ENCODE peak calls at places on chromosome 3, in five cellular contexts. H, C, O, T and G are unnamed samples.
A peak's percentile ranks its signal among the peaks of the same experiment; 100 is the strongest.

GRCh38 chr3:10940106-10940505 is 52.4 kb upstream of the SLC6A1 start:
- DNase-seq in T (no peak), C (no peak), O (no peak), H (no peak), G (no peak)

GRCh38 chr3:128763967-128764366 is 38.0 kb downstream of the RAB7A start:
- DNase-seq in T (no peak), H (no peak), C (no peak), O (no peak), G (no peak)

GRCh38 chr3:192434186-192434585 is 293.2 kb downstream of the FGF12 start:
- DNase-seq in C (no peak), T (no peak), O (no peak), H (no peak), G (no peak)

GRCh38 chr3:39941941-39942340 is 132.5 kb downstream of the MYRIP start:
- DNase-seq in H (no peak), T (no peak), C (no peak), O (no peak), G (no peak)

GRCh38 chr3:8769088-8769822 is at the start of gene OXTR:
- DNase-seq in C (peak; percentile 58), T (peak; percentile 18), O (peak; percentile 67), H (peak; percentile 67), G (peak; percentile 74)

GRCh38 chr3:55169608-55170010 is 241.8 kb upstream of the LRTM1 start:
- DNase-seq in C (no peak), T (no peak), O (no peak), H (no peak), G (no peak)

GRCh38 chr3:29515451-29515850 is 234.6 kb downstream of the RBMS3 start:
- DNase-seq in H (no peak), O (no peak), T (no peak), C (no peak), G (no peak)

GRCh38 chr3:79167651-79168416 is 600.0 kb downstream of the ROBO1 start:
- DNase-seq in C (no peak), H (no peak), T (no peak), O (no peak), G (no peak)

GRCh38 chr3:126807795-126808194 is 103.8 kb downstream of the CHCHD6 start:
- DNase-seq in O (no peak), C (no peak), H (no peak), T (no peak), G (no peak)

GRCh38 chr3:161035711-161036110 is 69.4 kb downstream of the B3GALNT1 start:
- DNase-seq in H (no peak), T (no peak), C (no peak), O (no peak), G (no peak)

GRCh38 chr3:33071946-33072345 is 25.0 kb downstream of the GLB1 start:
- DNase-seq in T (no peak), H (no peak), C (no peak), O (no peak), G (no peak)

GRCh38 chr3:147421184-147421912 is 12.2 kb downstream of the ZIC1 start:
- DNase-seq in O (no peak), H (no peak), C (no peak), T (no peak), G (no peak)

GRCh38 chr3:174168538-174169254 is 690.4 kb upstream of the NAALADL2 start:
- DNase-seq in C (no peak), O (no peak), T (no peak), H (no peak), G (no peak)

GRCh38 chr3:184491011-184491576 is 70.5 kb upstream of the EPHB3 start:
- DNase-seq in T (no peak), C (no peak), H (no peak), O (peak; percentile 66), G (no peak)

GRCh38 chr3:143634991-143635390 is 213.3 kb downstream of the SLC9A9 start:
- DNase-seq in C (no peak), O (no peak), H (no peak), T (no peak), G (no peak)

GRCh38 chr3:127363171-127363570 is 75.3 kb upstream of the PRR20G start:
- DNase-seq in H (no peak), O (no peak), T (no peak), C (no peak), G (no peak)

GRCh38 chr3:63364909-63365308 is 86.8 kb downstream of the SYNPR start:
- DNase-seq in T (no peak), O (no peak), H (no peak), C (no peak), G (peak; percentile 25)

GRCh38 chr3:100039075-100039474 is 75.2 kb downstream of the FILIP1L start:
- DNase-seq in C (no peak), T (no peak), O (no peak), H (no peak), G (no peak)

GRCh38 chr3:66991478-66991877 is 6.6 kb upstream of the KBTBD8 start:
- DNase-seq in C (no peak), O (no peak), H (no peak), T (no peak), G (no peak)

GRCh38 chr3:52388933-52389332 is 56.0 kb downstream of the SEMA3G start:
- DNase-seq in O (no peak), H (no peak), T (no peak), C (no peak), G (no peak)

GRCh38 chr3:12658593-12659058 is 5.3 kb downstream of the RAF1 start:
- DNase-seq in O (no peak), C (no peak), T (no peak), H (no peak), G (no peak)

GRCh38 chr3:148518520-148518919 is 179.2 kb upstream of the AGTR1 start:
- DNase-seq in T (no peak), O (no peak), H (no peak), C (no peak), G (no peak)
- H3K9me3 ChIP-seq in T (no peaks in the 10 kb centered on the region), O (no peaks in the 10 kb centered on the region), H (no peaks in the 10 kb centered on the region), C (peaks cover 22% of the 10 kb centered on the region), G (no peaks in the 10 kb centered on the region)

DNA sequence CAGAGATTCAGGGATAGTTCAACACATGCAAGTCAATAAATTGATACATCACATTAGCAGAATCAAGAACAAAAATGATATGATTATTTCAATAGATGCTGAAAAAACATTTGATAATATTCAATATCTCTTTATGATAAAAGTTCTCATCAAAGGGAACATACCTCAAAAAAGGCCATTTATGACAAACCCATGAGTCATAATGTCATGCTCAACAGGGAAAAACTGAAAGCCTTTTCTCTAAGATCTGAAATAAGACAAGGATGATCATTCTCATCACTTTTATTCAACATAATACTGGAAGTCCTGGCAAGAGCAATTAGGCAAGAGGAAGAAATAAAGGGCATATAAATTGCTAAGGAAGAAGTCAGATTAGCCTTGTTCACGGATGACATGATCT is 54.1 kb upstream of the TMEM158 start:
- DNase-seq in T (no peak), C (no peak), H (no peak), O (no peak), G (no peak)
- H3K4me1 ChIP-seq in T (no peaks in the 10 kb centered on the region), C (no peaks in the 10 kb centered on the region), H (no peaks in the 10 kb centered on the region), O (no peaks in the 10 kb centered on the region), G (no peaks in the 10 kb centered on the region)

GRCh38 chr3:16174389-16174788 is at the start of gene GALNT15:
- DNase-seq in H (peak; percentile 97), C (peak; percentile 86), O (peak; percentile 71), T (no peak), G (peak; percentile 80)
- H3K27ac ChIP-seq in H (peak within 1 kb of the TSS; percentile 79), C (peak within 1 kb of the TSS; percentile 77), O (peak within 1 kb of the TSS; percentile 59), T (no peak within 1 kb of the TSS), G (peak within 1 kb of the TSS; percentile 25)

GRCh38 chr3:288383-288782 is 91.8 kb downstream of the CHL1 start:
- DNase-seq in O (no peak), H (no peak), T (no peak), C (no peak), G (no peak)

GRCh38 chr3:292038-292437 is 95.5 kb downstream of the CHL1 start:
- DNase-seq in H (no peak), T (no peak), O (no peak), C (no peak), G (no peak)

GRCh38 chr3:294581-294980 is 98.0 kb downstream of the CHL1 start:
- DNase-seq in H (no peak), C (no peak), T (no peak), O (no peak), G (no peak)

GRCh38 chr3:294096-294495 is 97.5 kb downstream of the CHL1 start:
- DNase-seq in H (no peak), C (no peak), T (no peak), O (no peak), G (no peak)

GRCh38 chr3:291028-291427 is 94.5 kb downstream of the CHL1 start:
- DNase-seq in C (no peak), T (no peak), H (no peak), O (no peak), G (no peak)
- H3K9me3 ChIP-seq in C (no peaks in the 10 kb centered on the region), T (no peaks in the 10 kb centered on the region), H (no peaks in the 10 kb centered on the region), O (no peaks in the 10 kb centered on the region), G (no peaks in the 10 kb centered on the region)

GRCh38 chr3:150080058-150080730 is 109.5 kb upstream of the PFN2 start:
- DNase-seq in O (no peak), H (no peak), C (no peak), T (no peak), G (no peak)
- H3K4me1 ChIP-seq in O (no peaks in the 10 kb centered on the region), H (peaks cover 5% of the 10 kb centered on the region), C (peaks cover 45% of the 10 kb centered on the region), T (no peaks in the 10 kb centered on the region), G (no peaks in the 10 kb centered on the region)

GRCh38 chr3:151383956-151384355 is 597 bp downstream of the P2RY12 start:
- DNase-seq in O (no peak), C (no peak), T (no peak), H (no peak), G (no peak)

GRCh38 chr3:151386063-151386462 is 1.5 kb upstream of the P2RY12 start:
- DNase-seq in T (no peak), O (no peak), C (no peak), H (no peak), G (no peak)

GRCh38 chr3:151383111-151383510 is 1.4 kb downstream of the P2RY12 start:
- DNase-seq in C (no peak), O (no peak), H (no peak), T (no peak), G (no peak)

GRCh38 chr3:151384741-151385174 is at the start of gene P2RY12:
- DNase-seq in T (no peak), H (no peak), O (no peak), C (no peak), G (no peak)

DNA sequence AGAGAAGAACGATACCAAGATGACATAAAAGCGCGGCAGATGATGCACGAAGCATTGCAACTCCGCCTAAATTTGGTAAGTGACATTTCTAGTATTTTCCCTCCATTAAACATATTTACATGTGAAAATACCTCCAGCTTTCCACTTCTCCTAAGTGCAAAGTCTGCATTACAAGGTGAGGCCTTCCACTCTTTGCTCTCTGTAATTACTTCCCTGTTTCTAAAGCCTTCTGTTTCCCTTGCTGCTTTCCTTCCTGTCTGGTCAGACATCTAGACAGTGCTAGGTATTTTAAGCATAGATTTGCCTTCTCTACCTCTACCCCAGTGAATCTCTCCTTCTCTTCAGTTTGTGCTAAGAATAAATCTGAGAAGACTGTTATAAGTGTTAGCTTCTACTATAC is 1.9 kb downstream of the P2RY12 start:
- DNase-seq in T (no peak), O (no peak), H (no peak), C (no peak), G (no peak)
- H3K27ac ChIP-seq in T (no peak overlapping the region), O (no peak overlapping the region), H (no peak overlapping the region), C (no peak overlapping the region), G (no peak overlapping the region)

GRCh38 chr3:77655421-77655820 is 615.5 kb downstream of the ROBO2 start:
- DNase-seq in O (no peak), T (no peak), H (no peak), C (no peak), G (no peak)
- H3K9me3 ChIP-seq in O (no peaks in the 10 kb centered on the region), T (no peaks in the 10 kb centered on the region), H (no peaks in the 10 kb centered on the region), C (peaks cover 21% of the 10 kb centered on the region), G (no peaks in the 10 kb centered on the region)